ENCODE peak calls at places on chromosomes 6 and 20, in six cellular contexts. M, O, U, C, Z and X are unnamed samples.

GRCh38 chr20:41734506-41734945 is 116.3 kb upstream of the CHD6 start:
- DNase-seq in U (peak), O (peak), Z (peak), C (peak), M (peak), X (peak)

GRCh38 chr6:6932968-6933367 is 174.8 kb upstream of the RREB1 start:
- DNase-seq in Z (no peak), U (no peak), M (no peak), C (no peak), O (no peak), X (no peak)

GRCh38 chr20:64053841-64054661 is 4.6 kb upstream of the SOX18 start:
- DNase-seq in O (peak), C (peak), Z (no peak), U (no peak), M (no peak), X (no peak)

GRCh38 chr6:169720207-169720855 is 4.0 kb downstream of the PHF10 start:
- DNase-seq in C (no peak), O (no peak), Z (no peak), M (no peak), U (no peak), X (no peak)

GRCh38 chr20:35370751-35371150 is 41.0 kb downstream of the UQCC1 start:
- DNase-seq in Z (no peak), C (no peak), U (no peak), M (no peak), O (no peak), X (no peak)

GRCh38 chr20:58048096-58048702 is 180.3 kb downstream of the ANKRD60 start:
- DNase-seq in C (no peak), U (peak), Z (peak), O (peak), M (peak), X (no peak)

GRCh38 chr6:56246544-56246940 is 838 bp downstream of the COL21A1 start:
- DNase-seq in M (no peak), Z (no peak), O (peak), C (no peak), U (no peak), X (peak)

GRCh38 chr6:125789576-125790402 is 971 bp upstream of the NCOA7 start:
- DNase-seq in U (peak), Z (peak), C (peak), O (peak), M (peak), X (no peak)

GRCh38 chr6:67175091-67175490 is 1460.0 kb upstream of the ADGRB3 start:
- DNase-seq in M (no peak), O (no peak), Z (no peak), U (no peak), C (no peak), X (no peak)

GRCh38 chr6:168145747-168146596 is 67.0 kb upstream of the FRMD1 start:
- DNase-seq in C (no peak), O (peak), M (no peak), U (no peak), Z (no peak), X (peak)

GRCh38 chr20:16528078-16528477 is 45.2 kb downstream of the KIF16B start:
- DNase-seq in O (no peak), U (no peak), C (peak), M (peak), Z (peak), X (no peak)

GRCh38 chr6:31356946-31357466 is at the start of gene HLA-B:
- DNase-seq in U (peak), M (peak), O (peak), C (peak), Z (peak), X (peak)

GRCh38 chr6:46091080-46091478 is 38.7 kb upstream of the ENPP4 start:
- DNase-seq in C (no peak), O (no peak), U (no peak), Z (no peak), M (no peak), X (no peak)

GRCh38 chr6:69961251-69961650 is 94.9 kb downstream of the COL19A1 start:
- DNase-seq in M (no peak), U (no peak), C (peak), O (no peak), Z (no peak), X (no peak)
- H3K14ac ChIP-seq in M (no peak), U (no peak), C (no peak), O (no peak), Z (no peak), X (no peak)

GRCh38 chr6:156657311-156657710 is 119.9 kb upstream of the ARID1B start:
- DNase-seq in U (no peak), O (no peak), C (no peak), Z (no peak), M (no peak), X (no peak)

GRCh38 chr6:156659317-156660198 is 117.6 kb upstream of the ARID1B start:
- DNase-seq in C (peak), O (no peak), M (no peak), Z (no peak), U (no peak), X (no peak)

GRCh38 chr6:156660389-156660788 is 116.8 kb upstream of the ARID1B start:
- DNase-seq in U (no peak), C (no peak), Z (peak), O (no peak), M (no peak), X (no peak)

GRCh38 chr6:156658186-156658585 is 119.0 kb upstream of the ARID1B start:
- DNase-seq in M (peak), C (no peak), O (no peak), Z (no peak), U (no peak), X (no peak)

DNA sequence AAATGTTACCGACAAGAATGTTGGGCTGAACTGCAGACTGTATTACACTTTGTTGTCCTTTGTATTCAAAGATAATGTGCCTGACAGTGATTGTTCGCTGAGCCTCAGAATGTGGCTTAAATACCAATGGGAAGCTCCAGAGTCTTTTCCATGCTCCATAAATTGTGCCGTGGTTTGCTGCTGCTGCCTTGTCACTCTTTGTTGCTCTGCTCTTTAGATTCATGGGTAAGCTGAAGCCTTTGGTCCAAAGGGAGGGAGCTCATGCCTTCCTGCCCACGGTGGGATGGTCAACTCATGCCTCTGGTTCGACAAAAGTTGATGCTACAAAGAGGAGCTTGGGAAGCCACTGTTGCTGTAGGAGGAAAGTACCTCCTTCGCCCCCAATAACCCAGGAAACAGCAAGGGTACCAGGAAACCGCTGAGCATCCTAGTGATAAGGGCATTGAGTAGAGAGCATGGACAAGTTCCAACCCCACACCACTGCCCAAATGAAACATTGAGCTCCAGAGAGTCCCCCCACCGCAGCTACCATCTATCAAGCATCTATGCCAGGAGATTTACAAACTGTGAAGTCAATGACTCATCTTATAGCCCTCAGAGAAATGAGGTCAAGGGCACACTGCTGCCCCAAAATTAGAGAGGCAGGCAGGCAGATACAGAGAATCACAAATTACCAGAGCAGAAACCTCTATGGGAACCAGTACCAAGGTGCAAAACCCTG is 118.4 kb upstream of the ARID1B start:
- DNase-seq in U (no peak), M (no peak), O (no peak), Z (no peak), C (no peak), X (no peak)
- H3K14ac ChIP-seq in U (no peak), M (peak), O (no peak), Z (no peak), C (no peak), X (no peak)

GRCh38 chr20:20578838-20579237 is 133.6 kb downstream of the RALGAPA2 start:
- DNase-seq in Z (no peak), M (no peak), U (no peak), O (no peak), C (no peak), X (no peak)

GRCh38 chr20:20568604-20569205 is 143.7 kb downstream of the RALGAPA2 start:
- DNase-seq in C (peak), U (peak), M (peak), O (no peak), Z (peak), X (no peak)

GRCh38 chr20:20571068-20571780 is 141.2 kb downstream of the RALGAPA2 start:
- DNase-seq in Z (peak), C (no peak), O (no peak), U (no peak), M (no peak), X (no peak)

GRCh38 chr20:20573797-20574196 is 138.6 kb downstream of the RALGAPA2 start:
- DNase-seq in U (no peak), Z (no peak), O (no peak), M (no peak), C (no peak), X (no peak)
- H3K14ac ChIP-seq in U (no peak), Z (no peak), O (no peak), M (no peak), C (no peak), X (no peak)

DNA sequence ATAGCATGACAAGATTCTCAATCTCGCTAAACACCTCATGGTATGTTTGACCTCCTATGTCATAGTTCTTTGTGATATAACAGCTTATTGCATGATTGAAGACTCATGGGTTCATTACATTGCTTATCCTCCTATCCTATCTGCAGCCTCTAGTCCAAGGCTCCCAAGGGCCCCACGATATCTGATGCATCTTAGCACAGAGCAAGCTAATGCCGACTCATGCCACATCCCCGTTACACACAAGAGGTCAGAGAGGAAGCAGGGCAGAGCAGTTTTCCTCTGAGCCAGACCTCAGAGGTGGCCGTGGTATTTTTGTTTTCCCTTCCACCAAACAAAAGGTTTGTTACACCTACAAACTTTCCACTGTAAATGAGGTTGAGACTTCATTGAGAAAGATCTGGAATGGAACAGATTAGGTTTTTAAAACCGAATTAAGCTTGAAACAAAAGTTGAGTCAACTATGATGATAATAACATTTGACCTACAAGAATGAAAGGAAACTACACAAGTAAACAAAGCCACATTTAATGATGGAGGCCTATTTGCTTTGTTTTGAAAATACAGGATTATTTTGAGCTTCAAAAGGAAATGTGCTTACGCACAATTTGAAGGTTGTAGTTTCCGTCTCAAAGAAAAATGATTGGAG is 133.9 kb upstream of the MYLIP start:
- DNase-seq in Z (peak), U (no peak), O (no peak), C (peak), M (no peak), X (no peak)
- H3K14ac ChIP-seq in Z (no peak), U (no peak), O (no peak), C (no peak), M (no peak), X (no peak)

GRCh38 chr6:135867332-135867731 is 15.8 kb downstream of the PDE7B start:
- DNase-seq in Z (no peak), O (no peak), U (no peak), M (no peak), C (no peak), X (no peak)

GRCh38 chr6:135871878-135872277 is 20.4 kb downstream of the PDE7B start:
- DNase-seq in U (no peak), Z (peak), M (peak), O (no peak), C (no peak), X (no peak)

GRCh38 chr6:135870722-135871121 is 19.2 kb downstream of the PDE7B start:
- DNase-seq in C (peak), O (no peak), Z (no peak), U (no peak), M (peak), X (no peak)

GRCh38 chr6:135869857-135870256 is 18.4 kb downstream of the PDE7B start:
- DNase-seq in C (no peak), Z (no peak), U (no peak), O (no peak), M (peak), X (no peak)

DNA sequence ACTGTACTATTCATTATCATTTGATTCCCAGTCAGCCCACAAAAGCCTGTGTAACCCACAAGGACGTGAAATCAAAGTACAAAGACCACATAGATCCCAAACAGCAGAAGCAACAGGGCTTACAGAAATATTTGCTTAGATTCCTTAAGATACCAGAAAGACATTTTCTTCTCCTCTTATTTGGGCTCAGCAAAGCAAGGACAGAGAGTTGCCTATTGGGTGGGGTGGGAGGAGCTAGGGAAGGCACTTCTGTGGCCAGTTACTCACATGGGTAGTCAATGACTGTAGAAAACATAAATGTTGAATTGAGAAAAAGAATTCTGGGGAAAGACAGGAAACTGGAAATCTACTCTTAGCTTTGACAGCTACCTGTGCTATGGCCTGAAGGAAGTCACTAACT is 19.8 kb downstream of the PDE7B start:
- DNase-seq in M (peak), U (no peak), C (no peak), Z (no peak), O (no peak), X (no peak)
- H3K14ac ChIP-seq in M (peak), U (no peak), C (no peak), Z (no peak), O (no peak), X (no peak)

GRCh38 chr20:54172532-54172855 is 1.3 kb downstream of the CYP24A1 start:
- DNase-seq in O (no peak), M (no peak), C (no peak), Z (no peak), U (no peak), X (no peak)
- H3K14ac ChIP-seq in O (no peak), M (no peak), C (no peak), Z (no peak), U (no peak), X (no peak)

DNA sequence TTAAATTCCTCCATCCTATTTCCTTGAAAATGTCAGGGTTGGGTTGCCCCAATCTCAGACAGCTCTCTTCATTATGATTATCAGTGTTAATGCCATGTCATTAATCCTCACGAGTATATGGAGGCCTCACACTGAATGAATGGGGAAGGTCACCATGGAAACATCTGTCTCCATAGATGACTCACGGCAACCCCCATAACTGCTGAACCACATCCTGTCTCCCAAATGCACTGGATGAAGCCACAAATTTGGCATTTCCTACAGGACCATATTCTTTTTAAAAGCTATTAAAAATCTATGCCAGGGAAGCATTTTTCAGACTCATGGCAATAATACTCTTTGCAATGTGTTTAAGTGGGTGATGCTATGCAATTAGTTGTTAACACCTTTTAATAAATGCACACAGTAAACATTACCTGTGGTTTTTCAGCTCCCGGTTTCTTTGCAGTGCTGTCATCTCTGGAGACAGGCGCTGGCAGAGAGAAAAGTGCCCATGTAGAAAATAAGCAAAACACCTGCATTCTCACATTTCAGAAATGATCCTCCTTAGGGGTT is 80.1 kb upstream of the PTPRK start:
- DNase-seq in C (peak), Z (no peak), U (peak), M (peak), O (no peak), X (no peak)
- H3K14ac ChIP-seq in C (no peak), Z (no peak), U (no peak), M (peak), O (no peak), X (no peak)

GRCh38 chr6:70638468-70638867 is 29.2 kb upstream of the SMAP1 start:
- DNase-seq in U (no peak), Z (no peak), O (no peak), C (no peak), M (no peak), X (no peak)
- H3K14ac ChIP-seq in U (no peak), Z (no peak), O (no peak), C (no peak), M (no peak), X (no peak)

DNA sequence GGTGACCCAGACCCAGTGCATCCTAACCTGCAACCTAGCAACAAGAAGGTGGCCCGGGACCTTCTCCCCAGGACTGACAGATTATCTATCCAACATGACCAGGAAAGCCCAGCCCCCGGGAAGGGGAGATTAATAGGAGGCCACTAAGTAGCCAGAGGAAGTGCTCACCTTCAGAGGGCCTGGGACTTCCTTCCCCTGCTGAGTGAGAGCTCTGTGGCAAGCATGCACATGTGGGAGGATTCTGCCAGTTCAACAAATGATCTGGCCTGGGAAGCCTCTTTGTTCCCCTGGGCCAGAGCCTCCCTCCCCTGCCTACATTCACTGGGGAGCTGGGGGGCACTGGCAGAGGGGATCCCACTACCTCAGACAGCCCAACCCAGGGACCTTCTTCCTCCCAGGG is 39.6 kb downstream of the SHLD1 start:
- DNase-seq in O (no peak), Z (no peak), U (no peak), C (no peak), M (no peak), X (no peak)
- H3K14ac ChIP-seq in O (no peak), Z (no peak), U (no peak), C (no peak), M (no peak), X (no peak)

GRCh38 chr6:22145294-22145693 is 151.5 kb downstream of the PRL start:
- DNase-seq in O (no peak), C (no peak), Z (no peak), U (no peak), M (no peak), X (no peak)

GRCh38 chr6:22141271-22141745 is 155.5 kb downstream of the PRL start:
- DNase-seq in C (peak), M (peak), Z (no peak), U (no peak), O (no peak), X (no peak)

GRCh38 chr6:22146581-22147468 is 150.0 kb downstream of the PRL start:
- DNase-seq in O (no peak), C (no peak), U (no peak), Z (no peak), M (no peak), X (no peak)

GRCh38 chr6:22145823-22146379 is 150.9 kb downstream of the PRL start:
- DNase-seq in C (peak), Z (peak), M (peak), O (peak), U (no peak), X (no peak)

DNA sequence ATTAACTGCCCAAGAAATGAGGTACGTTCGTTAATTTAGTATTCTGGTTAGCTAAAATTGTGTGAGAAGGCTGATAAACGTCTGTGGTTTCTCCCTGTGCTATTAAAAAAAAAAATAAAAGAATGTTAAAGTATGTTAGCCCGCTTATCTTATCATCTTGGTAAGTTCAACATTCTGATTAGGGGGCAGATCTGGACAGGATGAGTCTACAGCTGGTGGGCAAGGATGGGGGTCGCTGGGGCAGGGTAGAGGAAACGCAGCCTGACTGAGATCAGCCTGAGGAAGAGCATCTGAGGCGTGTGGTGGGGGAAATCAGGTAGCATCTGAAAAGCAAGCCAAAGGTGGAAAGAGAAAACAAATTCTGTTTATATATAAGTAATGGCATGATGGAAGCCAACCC is 153.9 kb downstream of the PRL start:
- DNase-seq in M (no peak), Z (no peak), C (no peak), U (no peak), O (no peak), X (no peak)
- H3K14ac ChIP-seq in M (no peak), Z (no peak), C (no peak), U (no peak), O (no peak), X (no peak)